ENCODE peak calls at places on chromosome 14, in eight cellular contexts. W, X, R, E, F, G, U and D are unnamed samples.

GRCh38 chr14:33938131-33938949 is 12.5 kb downstream of the EGLN3 start:
- DNase-seq in W (no peak), X (no peak), R (no peak), E (no peak), F (peak; percentile 80), G (no peak), U (peak; percentile 76), D (no peak)

GRCh38 chr14:85438613-85439012 is 91.3 kb upstream of the FLRT2 start:
- DNase-seq in W (no peak), X (no peak), R (no peak), E (no peak), F (no peak), G (no peak), U (no peak), D (no peak)

GRCh38 chr14:68390731-68391130 is 402.1 kb downstream of the ZFP36L1 start:
- DNase-seq in W (no peak), X (no peak), R (no peak), E (no peak), F (no peak), G (no peak), U (no peak), D (no peak)

GRCh38 chr14:50260511-50260910 is 29.1 kb upstream of the SOS2 start:
- DNase-seq in W (peak; percentile 50), X (no peak), R (peak; percentile 27), E (no peak), F (peak; percentile 6), G (no peak), U (peak; percentile 3), D (peak; percentile 66)

GRCh38 chr14:82445810-82446575 is 912.3 kb upstream of the SEL1L start:
- DNase-seq in W (no peak), X (no peak), R (no peak), E (no peak), F (no peak), G (no peak), U (no peak), D (no peak)

GRCh38 chr14:54366726-54367707 is 29.8 kb upstream of the CDKN3 start:
- DNase-seq in W (peak; percentile 49), X (no peak), R (peak; percentile 66), E (no peak), F (peak; percentile 66), G (peak; percentile 10), U (peak; percentile 49), D (peak; percentile 74)

GRCh38 chr14:33689680-33690079 is 261.2 kb downstream of the EGLN3 start:
- DNase-seq in W (no peak), X (no peak), R (no peak), E (no peak), F (no peak), G (no peak), U (no peak), D (no peak)

GRCh38 chr14:81400202-81400678 is at the start of gene STON2:
- DNase-seq in W (peak; percentile 32), X (no peak), R (peak; percentile 92), E (no peak), F (peak; percentile 60), G (no peak), U (peak; percentile 54), D (peak; percentile 94)

GRCh38 chr14:49882826-49883694 is 9.8 kb upstream of the ARF6 start:
- DNase-seq in W (no peak), X (no peak), R (no peak), E (no peak), F (no peak), G (no peak), U (no peak), D (no peak)

GRCh38 chr14:59507063-59507751 is 22.9 kb downstream of the JKAMP start:
- DNase-seq in W (peak; percentile 62), X (no peak), R (peak; percentile 14), E (no peak), F (peak; percentile 80), G (peak; percentile 14), U (peak; percentile 42), D (peak; percentile 81)

GRCh38 chr14:74019743-74020142 is 594 bp downstream of the BBOF1 start:
- DNase-seq in W (no peak), X (peak; percentile 4), R (peak; percentile 50), E (no peak), F (no peak), G (no peak), U (no peak), D (peak; percentile 23)

GRCh38 chr14:30874999-30875787 is 834 bp downstream of the COCH start:
- DNase-seq in W (no peak), X (no peak), R (no peak), E (no peak), F (peak; percentile 71), G (no peak), U (no peak), D (no peak)

GRCh38 chr14:90600619-90601018 is 203.8 kb downstream of the CALM1 start:
- DNase-seq in W (no peak), X (no peak), R (no peak), E (no peak), F (no peak), G (no peak), U (no peak), D (no peak)

GRCh38 chr14:105147701-105148603 is 20.6 kb downstream of the JAG2 start:
- DNase-seq in W (no peak), X (no peak), R (no peak), E (no peak), F (no peak), G (no peak), U (no peak), D (no peak)

GRCh38 chr14:64682173-64682710 is 22.0 kb upstream of the PLEKHG3 start:
- DNase-seq in W (no peak), X (peak; percentile 41), R (peak; percentile 79), E (no peak), F (no peak), G (no peak), U (no peak), D (no peak)

GRCh38 chr14:51458563-51458955 is 193.2 kb upstream of the FRMD6 start:
- DNase-seq in W (no peak), X (no peak), R (peak; percentile 83), E (no peak), F (no peak), G (no peak), U (no peak), D (no peak)

GRCh38 chr14:68458840-68459469 is 333.9 kb downstream of the ZFP36L1 start:
- DNase-seq in W (no peak), X (peak; percentile 61), R (peak; percentile 55), E (no peak), F (peak; percentile 68), G (no peak), U (no peak), D (no peak)

GRCh38 chr14:60114881-60115280 is 23.2 kb downstream of the PCNX4 start:
- DNase-seq in W (no peak), X (no peak), R (no peak), E (no peak), F (no peak), G (no peak), U (no peak), D (no peak)

GRCh38 chr14:37024166-37024565 is 148.2 kb downstream of the SLC25A21 start:
- DNase-seq in W (no peak), X (no peak), R (no peak), E (no peak), F (no peak), G (no peak), U (no peak), D (no peak)

GRCh38 chr14:53539489-53540126 is 386.5 kb upstream of the DDHD1 start:
- DNase-seq in W (peak; percentile 20), X (peak; percentile 37), R (peak; percentile 66), E (peak; percentile 21), F (peak; percentile 74), G (peak; percentile 13), U (peak; percentile 71), D (peak; percentile 73)

GRCh38 chr14:20998674-20999366 is at the start of gene SLC39A2:
- DNase-seq in W (peak; percentile 7), X (peak; percentile 37), R (peak; percentile 78), E (no peak), F (no peak), G (no peak), U (peak; percentile 33), D (no peak)

GRCh38 chr14:81625343-81625742 is 91.7 kb upstream of the SEL1L start:
- DNase-seq in W (peak; percentile 78), X (no peak), R (peak; percentile 1), E (no peak), F (peak; percentile 53), G (no peak), U (peak; percentile 15), D (peak; percentile 71)

GRCh38 chr14:74048291-74048690 is 29.1 kb downstream of the BBOF1 start:
- DNase-seq in W (no peak), X (no peak), R (no peak), E (no peak), F (no peak), G (no peak), U (peak; percentile 16), D (peak; percentile 61)